ENCODE peak calls at places on chromosomes 16 and 17, in nine cellular contexts. D is NCI-H2029 treated with DMSO at 0.1 percent for 48 hours; E is transverse colon; G is natural killer cell treated with Interleukin-12 subunit alpha and Interleukin-12 subunit beta and Interleukin-15 and Interleukin-18, amount 100 ng/mL, for 72 hours; W is GM12892; A is NCI-H1105; R is head of caudate nucleus; U is kidney tubule cell; B is activated T-cell treated with anti-CD3 and anti-CD28 coated beads, Interleukin-2, amount 50 U/mL, for 1 hour. F is an unnamed sample.

GRCh38 chr16:72740346-72740745 is 307.6 kb downstream of the ZFHX3 start:
- DNase-seq in D (no peak), E (no peak), G (no peak), W (no peak), A (no peak), R (no peak), U (peak), B (no peak), F (no peak)

GRCh38 chr17:9217151-9218067 is 196.1 kb downstream of the NTN1 start:
- DNase-seq in D (no peak), E (no peak), G (no peak), W (no peak), A (no peak), R (no peak), U (peak), B (no peak), F (no peak)

GRCh38 chr17:66784621-66785364 is 50.1 kb upstream of the CACNG5 start:
- DNase-seq in D (no peak), E (no peak), G (no peak), W (no peak), A (no peak), R (no peak), U (no peak), B (no peak), F (no peak)

GRCh38 chr17:49676276-49676868 is 1.5 kb downstream of the SPOP start:
- DNase-seq in D (no peak), E (peak), G (no peak), W (peak), A (no peak), R (no peak), U (peak), B (no peak), F (peak)

GRCh38 chr16:87218281-87219055 is 98.7 kb downstream of the C16orf95 start:
- DNase-seq in D (no peak), E (no peak), G (no peak), W (no peak), A (no peak), R (no peak), U (no peak), B (no peak), F (no peak)

GRCh38 chr17:59406808-59407381 is 75.4 kb downstream of the YPEL2 start:
- DNase-seq in D (peak), E (no peak), G (no peak), W (no peak), A (peak), R (no peak), U (peak), B (no peak), F (no peak)

GRCh38 chr17:65022751-65023421 is 33.7 kb downstream of the GNA13 start:
- DNase-seq in D (peak), E (no peak), G (no peak), W (peak), A (no peak), R (no peak), U (peak), B (no peak), F (no peak)

GRCh38 chr17:55158439-55158838 is 106.3 kb upstream of the HLF start:
- DNase-seq in D (no peak), E (no peak), G (no peak), W (no peak), A (no peak), R (no peak), U (peak), B (no peak), F (no peak)

GRCh38 chr16:9681556-9681955 is 500.7 kb downstream of the GRIN2A start:
- DNase-seq in D (no peak), E (no peak), G (no peak), W (no peak), A (no peak), R (no peak), U (no peak), B (no peak), F (no peak)

GRCh38 chr17:34673516-34673915 is 94.1 kb downstream of the TMEM132E start:
- DNase-seq in D (no peak), E (no peak), G (no peak), W (no peak), A (no peak), R (no peak), U (no peak), B (no peak), F (no peak)

GRCh38 chr17:31487648-31488263 is 96.3 kb downstream of the RAB11FIP4 start:
- DNase-seq in D (peak), E (peak), G (peak), W (peak), A (peak), R (peak), U (peak), B (peak), F (peak)

GRCh38 chr17:17971431-17972125 is 622 bp downstream of the TOM1L2 start:
- DNase-seq in D (no peak), E (peak), G (peak), W (no peak), A (no peak), R (peak), U (no peak), B (no peak), F (no peak)

GRCh38 chr17:27888945-27889344 is 4.2 kb downstream of the LYRM9 start:
- DNase-seq in D (no peak), E (no peak), G (no peak), W (no peak), A (no peak), R (no peak), U (peak), B (no peak), F (no peak)

GRCh38 chr17:17093764-17094163 is 51.5 kb downstream of the MPRIP start:
- DNase-seq in D (no peak), E (no peak), G (no peak), W (no peak), A (no peak), R (no peak), U (no peak), B (no peak), F (no peak)

GRCh38 chr16:87463722-87464690 is 28.8 kb downstream of the ZCCHC14 start:
- DNase-seq in D (no peak), E (peak), G (peak), W (no peak), A (no peak), R (no peak), U (peak), B (peak), F (peak)

GRCh38 chr17:64373722-64374121 is 16.9 kb downstream of the PECAM1 start:
- DNase-seq in D (no peak), E (no peak), G (no peak), W (no peak), A (no peak), R (no peak), U (no peak), B (no peak), F (no peak)

GRCh38 chr17:5472511-5472910 is 3.7 kb upstream of the DHX33 start:
- DNase-seq in D (no peak), E (no peak), G (no peak), W (no peak), A (no peak), R (no peak), U (no peak), B (no peak), F (no peak)

GRCh38 chr16:4260360-4260759 is 12.5 kb downstream of the TFAP4 start:
- DNase-seq in D (peak), E (peak), G (no peak), W (no peak), A (peak), R (no peak), U (no peak), B (no peak), F (no peak)

GRCh38 chr16:65758620-65759019 is 607.9 kb upstream of the CDH5 start:
- DNase-seq in D (no peak), E (no peak), G (no peak), W (no peak), A (no peak), R (no peak), U (no peak), B (no peak), F (no peak)

GRCh38 chr17:41421116-41421515 is 3.3 kb downstream of the KRT37 start:
- DNase-seq in D (no peak), E (no peak), G (no peak), W (no peak), A (no peak), R (no peak), U (peak), B (no peak), F (no peak)

GRCh38 chr16:19875900-19876299 is 8.7 kb downstream of the GPRC5B start:
- DNase-seq in D (no peak), E (no peak), G (no peak), W (no peak), A (no peak), R (no peak), U (no peak), B (no peak), F (no peak)

GRCh38 chr16:18796377-18796776 is 5.0 kb downstream of the ARL6IP1 start:
- DNase-seq in D (no peak), E (no peak), G (no peak), W (no peak), A (no peak), R (no peak), U (no peak), B (no peak), F (no peak)

GRCh38 chr17:35698800-35699199 is 32.6 kb upstream of the RASL10B start:
- DNase-seq in D (no peak), E (no peak), G (no peak), W (no peak), A (no peak), R (no peak), U (no peak), B (no peak), F (no peak)

GRCh38 chr16:2475413-2476344 is 752 bp downstream of the TBC1D24 start:
- DNase-seq in D (no peak), E (peak), G (no peak), W (no peak), A (no peak), R (no peak), U (no peak), B (peak), F (peak)

GRCh38 chr17:10798332-10798749 is 5.6 kb downstream of the TMEM238L start:
- DNase-seq in D (no peak), E (peak), G (no peak), W (no peak), A (no peak), R (no peak), U (no peak), B (no peak), F (no peak)

GRCh38 chr16:71426069-71426879 is 15.6 kb downstream of the TLE7 start:
- DNase-seq in D (no peak), E (peak), G (no peak), W (no peak), A (no peak), R (no peak), U (peak), B (peak), F (no peak)

GRCh38 chr16:88779406-88780099 is 5.5 kb downstream of the PIEZO1 start:
- DNase-seq in D (no peak), E (no peak), G (no peak), W (no peak), A (no peak), R (no peak), U (no peak), B (no peak), F (no peak)

GRCh38 chr16:50024207-50024606 is 818 bp upstream of the CNEP1R1 start:
- DNase-seq in D (no peak), E (no peak), G (no peak), W (no peak), A (no peak), R (no peak), U (no peak), B (no peak), F (no peak)

GRCh38 chr17:38871992-38872605 is 2.2 kb downstream of the LASP1 start:
- DNase-seq in D (no peak), E (no peak), G (no peak), W (no peak), A (no peak), R (no peak), U (no peak), B (no peak), F (peak)

GRCh38 chr17:46072998-46073397 is 73.9 kb downstream of the STH start:
- DNase-seq in D (no peak), E (no peak), G (no peak), W (no peak), A (no peak), R (no peak), U (peak), B (no peak), F (no peak)

GRCh38 chr16:81707411-81708321 is 71.4 kb upstream of the PLCG2 start:
- DNase-seq in D (no peak), E (peak), G (peak), W (no peak), A (no peak), R (no peak), U (peak), B (no peak), F (no peak)

GRCh38 chr17:65457635-65458257 is 103.7 kb downstream of the AXIN2 start:
- DNase-seq in D (no peak), E (no peak), G (no peak), W (no peak), A (no peak), R (no peak), U (no peak), B (no peak), F (no peak)

F was measured in MV-4-11.